ENCODE peak calls at places on chromosomes 3 and 15, in five cellular contexts. One of them, this sample, is unnamed.

GRCh38 chr3:14397940-14398800 is 4.2 kb upstream of the SLC6A6 start:
- DNase-seq in effector CD4-positive, alpha-beta T cell: no peak
- DNase-seq in tibial nerve: no peak
- DNase-seq in stimulated activated CD4-positive, alpha-beta T cell treated with anti-CD3 and anti-CD28 coated beads, Interleukin-2, amount 100 ng/mL, for 48 hours: no peak
- DNase-seq in iris pigment epithelial cell: no peak
- DNase-seq in this sample: no peak

GRCh38 chr3:12425850-12426579 is 58.3 kb upstream of the TSEN2 start:
- DNase-seq in stimulated activated CD4-positive, alpha-beta T cell treated with anti-CD3 and anti-CD28 coated beads, Interleukin-2, amount 100 ng/mL, for 48 hours: no peak
- DNase-seq in tibial nerve: no peak
- DNase-seq in effector CD4-positive, alpha-beta T cell: no peak
- DNase-seq in iris pigment epithelial cell: no peak
- DNase-seq in this sample: no peak

GRCh38 chr3:140091143-140091542 is 156.2 kb downstream of the CLSTN2 start:
- DNase-seq in iris pigment epithelial cell: peak; percentile 28
- DNase-seq in effector CD4-positive, alpha-beta T cell: no peak
- DNase-seq in stimulated activated CD4-positive, alpha-beta T cell treated with anti-CD3 and anti-CD28 coated beads, Interleukin-2, amount 100 ng/mL, for 48 hours: no peak
- DNase-seq in tibial nerve: no peak
- DNase-seq in this sample: peak; percentile 54

GRCh38 chr3:12194669-12195161 is 36.0 kb upstream of the TIMP4 start:
- DNase-seq in iris pigment epithelial cell: peak; percentile 31
- DNase-seq in stimulated activated CD4-positive, alpha-beta T cell treated with anti-CD3 and anti-CD28 coated beads, Interleukin-2, amount 100 ng/mL, for 48 hours: no peak
- DNase-seq in effector CD4-positive, alpha-beta T cell: no peak
- DNase-seq in tibial nerve: no peak
- DNase-seq in this sample: peak; percentile 72

GRCh38 chr3:121545049-121545563 is 682 bp downstream of the POLQ start:
- DNase-seq in iris pigment epithelial cell: peak; percentile 21
- DNase-seq in effector CD4-positive, alpha-beta T cell: no peak
- DNase-seq in stimulated activated CD4-positive, alpha-beta T cell treated with anti-CD3 and anti-CD28 coated beads, Interleukin-2, amount 100 ng/mL, for 48 hours: no peak
- DNase-seq in tibial nerve: no peak
- DNase-seq in this sample: peak; percentile 55

GRCh38 chr3:138862531-138862923 is 27.8 kb upstream of the PIK3CB start:
- DNase-seq in tibial nerve: no peak
- DNase-seq in stimulated activated CD4-positive, alpha-beta T cell treated with anti-CD3 and anti-CD28 coated beads, Interleukin-2, amount 100 ng/mL, for 48 hours: no peak
- DNase-seq in effector CD4-positive, alpha-beta T cell: no peak
- DNase-seq in iris pigment epithelial cell: no peak
- DNase-seq in this sample: no peak

GRCh38 chr15:99564221-99565030 is 1.4 kb upstream of the MEF2A start:
- DNase-seq in stimulated activated CD4-positive, alpha-beta T cell treated with anti-CD3 and anti-CD28 coated beads, Interleukin-2, amount 100 ng/mL, for 48 hours: no peak
- DNase-seq in effector CD4-positive, alpha-beta T cell: no peak
- DNase-seq in iris pigment epithelial cell: peak; percentile 41
- DNase-seq in tibial nerve: peak; percentile 38
- DNase-seq in this sample: peak; percentile 61

GRCh38 chr3:192904632-192905289 is 12.9 kb downstream of the MB21D2 start:
- DNase-seq in iris pigment epithelial cell: no peak
- DNase-seq in effector CD4-positive, alpha-beta T cell: no peak
- DNase-seq in stimulated activated CD4-positive, alpha-beta T cell treated with anti-CD3 and anti-CD28 coated beads, Interleukin-2, amount 100 ng/mL, for 48 hours: no peak
- DNase-seq in tibial nerve: no peak
- DNase-seq in this sample: no peak

GRCh38 chr15:79643393-79643792 is 211.3 kb downstream of the MINAR1 start:
- DNase-seq in iris pigment epithelial cell: no peak
- DNase-seq in tibial nerve: no peak
- DNase-seq in effector CD4-positive, alpha-beta T cell: no peak
- DNase-seq in stimulated activated CD4-positive, alpha-beta T cell treated with anti-CD3 and anti-CD28 coated beads, Interleukin-2, amount 100 ng/mL, for 48 hours: no peak
- DNase-seq in this sample: no peak

This sample was measured in islet precursor cell.